ENCODE peak calls at places on chromosomes 3 and 15, in eight cellular contexts. U is heart right ventricle, J is psoas muscle, S is IMR-90, K is foreskin fibroblast, N is suprapubic skin, X is OCI-LY7, F is lung. P is an unnamed sample.

GRCh38 chr15:80558631-80559319 is 136.3 kb upstream of the ABHD17C start:
- DNase-seq in U (no peak), J (no peak), S (no peak), K (no peak), N (no peak), X (no peak), F (no peak), P (no peak)

GRCh38 chr3:69806735-69807438 is 67.6 kb downstream of the MITF start:
- DNase-seq in U (no peak), J (no peak), S (peak), K (peak), N (no peak), X (no peak), F (no peak), P (no peak)

GRCh38 chr3:179398574-179399249 is 51.2 kb downstream of the MFN1 start:
- DNase-seq in U (no peak), J (no peak), S (peak), K (no peak), N (no peak), X (no peak), F (no peak), P (no peak)

GRCh38 chr15:92332125-92332899 is 61.4 kb upstream of the ST8SIA2 start:
- DNase-seq in U (no peak), J (no peak), S (no peak), K (no peak), N (no peak), X (no peak), F (no peak), P (no peak)

GRCh38 chr3:50156549-50156948 is 1.4 kb downstream of the SEMA3F start:
- DNase-seq in U (no peak), J (no peak), S (no peak), K (no peak), N (no peak), X (no peak), F (no peak), P (no peak)

GRCh38 chr3:46913644-46914043 is 36.1 kb downstream of the PTH1R start:
- DNase-seq in U (no peak), J (peak), S (peak), K (no peak), N (peak), X (no peak), F (no peak), P (no peak)

GRCh38 chr15:66803182-66803729 is 101.2 kb downstream of the SMAD6 start:
- DNase-seq in U (peak), J (peak), S (peak), K (peak), N (peak), X (no peak), F (peak), P (peak)

GRCh38 chr3:154139996-154140436 is 18.8 kb downstream of the ARHGEF26 start:
- DNase-seq in U (no peak), J (no peak), S (no peak), K (no peak), N (no peak), X (no peak), F (no peak), P (no peak)

GRCh38 chr15:82580713-82581112 is 40.5 kb upstream of the RPS17 start:
- DNase-seq in U (no peak), J (no peak), S (no peak), K (no peak), N (no peak), X (no peak), F (no peak), P (no peak)

GRCh38 chr15:82587805-82588204 is 47.5 kb upstream of the RPS17 start:
- DNase-seq in U (no peak), J (no peak), S (no peak), K (no peak), N (no peak), X (no peak), F (no peak), P (no peak)

DNA sequence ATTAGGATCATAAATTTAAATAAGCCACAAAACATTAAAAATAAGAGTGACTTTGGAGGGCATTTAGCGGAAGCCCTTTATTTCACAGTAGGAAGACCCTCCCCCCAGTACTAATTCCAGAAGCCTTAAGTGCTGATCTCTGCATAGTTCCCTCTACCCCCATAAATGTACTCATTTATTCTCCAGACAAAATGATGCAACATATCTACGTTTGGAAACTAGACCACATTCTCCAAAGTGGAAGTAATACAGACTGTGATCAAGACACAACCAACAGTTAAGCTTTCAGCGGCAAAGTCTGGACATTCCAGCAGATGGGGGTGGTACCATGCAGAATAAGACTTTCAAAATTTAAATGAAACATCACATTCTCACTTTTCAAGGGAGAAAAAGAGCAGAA is 44.8 kb upstream of the RPS17 start:
- DNase-seq in U (no peak), J (no peak), S (peak), K (no peak), N (no peak), X (no peak), F (no peak), P (no peak)
- TF ChIP-seq CTCF in U (peak), J (no peak), S (peak), K (no peak), N (no peak), X (peak), F (no peak), P (peak)

DNA sequence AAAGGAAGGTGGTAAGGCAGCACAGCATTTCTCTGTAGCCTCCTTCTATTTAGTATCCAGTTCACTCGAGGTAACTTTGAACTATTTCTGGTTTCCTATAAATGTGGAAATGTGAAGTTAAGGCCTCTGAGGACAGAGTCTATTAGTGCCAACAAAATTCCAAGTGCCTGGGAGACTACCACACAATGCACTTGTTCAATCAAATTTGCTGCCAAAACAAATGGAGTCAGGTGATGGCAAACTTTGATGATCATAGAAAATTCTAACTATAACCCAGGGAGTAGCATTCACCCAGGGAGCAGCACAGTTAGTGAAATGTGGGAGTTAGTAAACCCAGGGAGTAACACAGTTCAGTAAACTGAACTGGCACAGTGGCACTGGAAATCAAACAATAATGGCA is 155.1 kb downstream of the ALCAM start:
- DNase-seq in U (no peak), J (no peak), S (no peak), K (no peak), N (no peak), X (no peak), F (no peak), P (no peak)
- H3K4me3 ChIP-seq in U (no peak), J (no peak), S (no peak), K (no peak), N (no peak), X (no peak), F (no peak), P (no peak)

DNA sequence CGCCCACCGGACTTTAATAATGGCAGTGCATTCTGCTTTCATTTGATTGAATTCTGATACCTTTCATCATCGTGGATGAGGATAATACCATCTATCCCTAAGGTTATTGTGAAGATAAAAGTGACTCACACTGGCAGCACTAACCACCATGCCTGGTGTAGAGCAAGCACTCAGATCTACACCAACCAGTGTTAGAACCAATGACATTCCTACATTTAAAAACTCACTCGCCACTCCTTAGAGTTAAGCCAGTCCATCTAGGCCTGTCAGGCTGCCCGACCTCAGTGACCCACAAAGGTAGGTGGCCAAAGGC is 42.8 kb upstream of the TOPAZ1 start:
- DNase-seq in U (no peak), J (no peak), S (no peak), K (no peak), N (no peak), X (no peak), F (no peak), P (no peak)
- TF ChIP-seq CTCF in U (no peak), J (no peak), S (no peak), K (no peak), N (no peak), X (peak), F (no peak), P (no peak)

GRCh38 chr3:16802382-16802781 is 82.4 kb upstream of the PLCL2 start:
- DNase-seq in U (no peak), J (no peak), S (no peak), K (no peak), N (no peak), X (no peak), F (no peak), P (no peak)
- H3K4me3 ChIP-seq in U (no peak), J (no peak), S (no peak), K (no peak), N (no peak), X (no peak), F (no peak), P (no peak)

GRCh38 chr15:73240864-73241499 is 127.8 kb downstream of the HCN4 start:
- DNase-seq in U (peak), J (peak), S (peak), K (peak), N (no peak), X (peak), F (peak), P (no peak)

GRCh38 chr15:73244333-73244732 is 124.4 kb downstream of the HCN4 start:
- DNase-seq in U (no peak), J (no peak), S (no peak), K (no peak), N (no peak), X (peak), F (no peak), P (no peak)

GRCh38 chr15:73237910-73238309 is 130.8 kb downstream of the HCN4 start:
- DNase-seq in U (no peak), J (no peak), S (no peak), K (no peak), N (no peak), X (no peak), F (no peak), P (no peak)

GRCh38 chr15:73239564-73240208 is 129.1 kb downstream of the HCN4 start:
- DNase-seq in U (no peak), J (no peak), S (peak), K (no peak), N (no peak), X (no peak), F (no peak), P (no peak)
- TF ChIP-seq CTCF in U (no peak), J (peak), S (peak), K (peak), N (no peak), X (peak), F (no peak), P (no peak)

DNA sequence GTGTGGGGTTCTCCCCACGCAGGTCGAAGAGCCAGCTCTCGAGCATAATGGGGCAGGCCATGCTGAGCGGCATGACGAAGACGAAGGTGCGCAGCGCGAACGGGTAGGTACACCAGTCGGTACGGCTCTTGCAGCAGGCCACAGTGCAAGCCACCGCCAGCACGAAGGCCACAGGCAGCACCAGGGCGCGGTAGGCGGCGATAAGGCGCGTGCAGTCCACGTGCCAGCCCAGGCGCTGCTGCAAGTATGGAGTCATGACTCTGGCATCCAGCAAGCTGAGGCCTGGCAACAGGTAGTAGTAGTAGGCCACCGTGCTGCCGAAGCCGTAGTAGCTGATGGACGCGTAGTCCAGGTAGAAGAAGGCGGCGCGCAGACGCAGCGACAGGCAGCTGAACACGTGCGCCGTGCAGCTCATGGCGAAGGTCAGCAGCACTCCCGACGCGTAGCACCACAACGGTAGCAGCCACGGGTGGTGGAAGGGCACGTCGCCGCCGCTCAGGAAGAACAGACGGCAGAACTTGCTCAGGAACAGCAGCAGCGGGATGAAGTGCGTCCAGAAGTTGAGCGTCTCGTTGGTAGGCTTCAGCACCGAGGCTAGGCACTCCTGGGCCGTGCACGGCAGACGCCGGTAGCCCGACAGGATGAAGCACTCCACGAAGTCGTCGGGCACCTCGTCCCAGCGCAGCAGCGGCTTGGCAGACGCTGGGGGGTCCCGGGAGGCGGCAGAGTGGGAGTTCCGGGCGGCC is 781 bp downstream of the PAQR9 start:
- DNase-seq in U (no peak), J (no peak), S (no peak), K (no peak), N (no peak), X (no peak), F (no peak), P (no peak)
- H3K4me3 ChIP-seq in U (peak), J (peak), S (peak), K (no peak), N (peak), X (no peak), F (no peak), P (peak)

GRCh38 chr3:93910085-93910484 is 63.6 kb downstream of the PROS1 start:
- DNase-seq in U (no peak), J (no peak), S (no peak), K (no peak), N (no peak), X (no peak), F (no peak), P (no peak)

GRCh38 chr3:93904568-93904967 is 69.1 kb downstream of the PROS1 start:
- DNase-seq in U (no peak), J (no peak), S (no peak), K (no peak), N (no peak), X (no peak), F (no peak), P (no peak)

GRCh38 chr3:93907132-93907531 is 66.6 kb downstream of the PROS1 start:
- DNase-seq in U (no peak), J (no peak), S (no peak), K (no peak), N (no peak), X (no peak), F (no peak), P (no peak)

GRCh38 chr3:93906245-93906644 is 67.5 kb downstream of the PROS1 start:
- DNase-seq in U (peak), J (no peak), S (no peak), K (no peak), N (no peak), X (no peak), F (no peak), P (no peak)
- TF ChIP-seq CTCF in U (peak), J (no peak), S (no peak), K (no peak), N (no peak), X (no peak), F (peak), P (no peak)

GRCh38 chr15:42495361-42496212 is at the start of gene SNAP23:
- DNase-seq in U (peak), J (peak), S (peak), K (peak), N (peak), X (peak), F (peak), P (peak)

GRCh38 chr15:42490743-42491539 is at the start of gene ZNF106:
- DNase-seq in U (peak), J (peak), S (peak), K (peak), N (peak), X (peak), F (peak), P (peak)

GRCh38 chr15:42494998-42495360 is 455 bp upstream of the SNAP23 start:
- DNase-seq in U (peak), J (no peak), S (peak), K (peak), N (no peak), X (no peak), F (peak), P (peak)

GRCh38 chr15:42491540-42492225 is 742 bp upstream of the ZNF106 start:
- DNase-seq in U (no peak), J (no peak), S (peak), K (peak), N (no peak), X (no peak), F (peak), P (peak)

DNA sequence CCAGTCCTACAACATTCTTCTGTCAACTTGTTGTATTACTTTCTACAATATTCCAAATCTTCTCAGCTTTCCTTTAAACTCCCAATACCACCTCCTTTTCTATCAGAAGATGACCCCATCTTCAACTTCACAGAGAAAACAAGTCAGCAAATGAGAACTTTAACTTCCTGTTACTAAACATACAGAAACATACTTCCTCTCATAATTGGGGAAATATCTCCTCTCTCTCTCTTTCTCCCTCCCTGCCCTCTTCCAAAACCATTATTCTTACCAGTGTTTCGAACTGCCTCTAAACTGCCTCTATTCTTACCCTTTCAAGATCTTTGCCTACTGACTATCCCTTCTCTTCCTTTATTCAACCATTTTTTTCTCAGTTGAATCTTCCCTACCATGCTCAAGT is 1.7 kb upstream of the SNAP23 start:
- DNase-seq in U (no peak), J (no peak), S (no peak), K (no peak), N (no peak), X (peak), F (no peak), P (no peak)
- H3K4me3 ChIP-seq in U (no peak), J (no peak), S (no peak), K (no peak), N (no peak), X (peak), F (no peak), P (no peak)